ENCODE peak calls at places on chromosomes 12 and 14, in four cellular contexts. E is K562, R is H1, I is HepG2. Q is an unnamed sample.

GRCh38 chr14:68211421-68211820 is 391.8 kb downstream of the RAD51B start:
- DNase-seq in E (no peak), R (no peak), I (no peak), Q (no peak)

GRCh38 chr12:94649349-94650142 is 811 bp downstream of the TMCC3 start:
- DNase-seq in E (no peak), R (no peak), I (no peak), Q (no peak)

GRCh38 chr12:105480162-105480561 is 149.7 kb downstream of the C12orf75 start:
- DNase-seq in E (no peak), R (no peak), I (no peak), Q (no peak)

GRCh38 chr14:103530390-103530789 is 1.4 kb downstream of the TRMT61A start:
- DNase-seq in E (peak), R (no peak), I (no peak), Q (no peak)

GRCh38 chr14:24849471-24849870 is 200.5 kb downstream of the STXBP6 start:
- DNase-seq in E (no peak), R (no peak), I (no peak), Q (no peak)

GRCh38 chr14:24630872-24631477 is 3.0 kb downstream of the GZMB start:
- DNase-seq in E (no peak), R (no peak), I (peak), Q (no peak)

GRCh38 chr12:34402899-34403705 is 380.8 kb downstream of the ALG10 start:
- DNase-seq in E (no peak), R (no peak), I (no peak), Q (no peak)

GRCh38 chr12:13376627-13377373 is 180.3 kb downstream of the EMP1 start:
- DNase-seq in E (no peak), R (no peak), I (no peak), Q (no peak)

GRCh38 chr12:132766380-132767085 is 4.9 kb upstream of the ANKLE2 start:
- DNase-seq in E (peak), R (no peak), I (no peak), Q (no peak)

DNA sequence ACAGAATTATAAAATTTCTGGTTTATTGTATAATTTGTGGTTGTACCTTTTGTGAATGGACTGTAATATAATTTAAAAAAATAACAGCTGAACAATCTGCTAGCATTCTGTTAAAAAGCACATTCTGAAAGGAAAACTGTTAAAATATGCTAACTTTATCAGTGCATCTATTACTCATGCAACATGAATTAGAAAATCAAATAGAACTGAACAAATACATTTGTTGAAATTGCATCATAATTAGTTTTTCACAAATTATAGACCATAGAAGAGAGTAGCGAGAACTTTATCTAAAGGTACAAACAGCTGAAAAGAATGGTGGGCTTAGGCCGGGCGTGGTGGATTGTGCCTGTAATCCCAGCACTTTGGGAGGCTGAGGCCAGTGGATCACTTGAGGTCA is 33.0 kb downstream of the PTPN21 start:
- DNase-seq in E (no peak), R (no peak), I (no peak), Q (no peak)
- TF ChIP-seq CBX5 in E (no peak), R (no peak), I (no peak), Q (no peak)

GRCh38 chr14:23623962-23624361 is 12.2 kb upstream of the DHRS2 start:
- DNase-seq in E (no peak), R (no peak), I (no peak), Q (no peak)
- TF ChIP-seq CBX5 in E (no peak), R (no peak), I (no peak), Q (no peak)

DNA sequence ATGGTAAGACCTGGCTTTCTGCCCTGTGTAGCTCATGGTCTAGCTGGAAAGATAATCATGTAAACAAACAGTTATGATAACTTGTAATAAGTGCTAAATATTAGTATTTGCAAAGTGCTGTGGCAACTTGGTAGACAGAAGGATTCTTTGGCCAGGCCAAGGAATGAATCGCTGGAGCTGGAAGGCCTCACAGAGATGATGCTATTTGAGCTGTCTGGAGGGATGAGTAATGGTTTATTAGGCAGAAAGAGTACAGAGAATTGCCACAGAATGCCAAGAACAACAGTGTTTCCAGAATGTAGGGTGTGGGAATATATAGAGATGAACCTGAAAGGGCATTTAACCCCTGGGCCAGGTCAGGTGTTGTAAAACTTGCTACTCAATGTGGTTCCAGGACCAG is 27.6 kb downstream of the OTX2 start:
- DNase-seq in E (no peak), R (no peak), I (no peak), Q (no peak)
- TF ChIP-seq CBX5 in E (no peak), R (no peak), I (no peak), Q (no peak)

GRCh38 chr12:77995436-77996167 is 164.9 kb downstream of the NAV3 start:
- DNase-seq in E (no peak), R (no peak), I (no peak), Q (peak)

GRCh38 chr12:77998236-77998786 is 167.6 kb downstream of the NAV3 start:
- DNase-seq in E (no peak), R (no peak), I (no peak), Q (no peak)

GRCh38 chr12:77996670-77997069 is 166.0 kb downstream of the NAV3 start:
- DNase-seq in E (no peak), R (no peak), I (no peak), Q (no peak)

GRCh38 chr12:78002878-78003277 is 172.2 kb downstream of the NAV3 start:
- DNase-seq in E (no peak), R (no peak), I (no peak), Q (no peak)

GRCh38 chr12:77999074-77999715 is 168.5 kb downstream of the NAV3 start:
- DNase-seq in E (no peak), R (no peak), I (no peak), Q (no peak)
- TF ChIP-seq CBX5 in E (no peak), R (no peak), I (no peak), Q (no peak)

GRCh38 chr14:105169776-105170655 is 1.4 kb upstream of the JAG2 start:
- DNase-seq in E (no peak), R (no peak), I (no peak), Q (no peak)

GRCh38 chr14:105167303-105168092 is 1.1 kb downstream of the JAG2 start:
- DNase-seq in E (peak), R (no peak), I (no peak), Q (no peak)

GRCh38 chr14:105168496-105168978 is at the start of gene JAG2:
- DNase-seq in E (peak), R (no peak), I (no peak), Q (no peak)

GRCh38 chr14:105168093-105168420 is 519 bp downstream of the JAG2 start:
- DNase-seq in E (no peak), R (no peak), I (no peak), Q (no peak)

GRCh38 chr14:105168979-105169507 is 467 bp upstream of the JAG2 start:
- DNase-seq in E (peak), R (no peak), I (no peak), Q (no peak)
- TF ChIP-seq CBX5 in E (no peak), R (no peak), I (no peak), Q (no peak)

Q was measured in GM12878.